ENCODE peak calls at places on chromosomes 7 and 10, in seven cellular contexts. Q is T follicular helper cell, H is NCI-H1092 treated with DMSO at 0.1 percent for 48 hours, W is RCC 7860, O is M059J, T is uterus, D is substantia nigra. V is an unnamed sample.

GRCh38 chr10:81219758-81220157 is 655.2 kb upstream of the NRG3 start:
- DNase-seq in Q (no peak), H (no peak), W (no peak), O (no peak), T (no peak), D (no peak), V (no peak)

GRCh38 chr7:83468251-83468739 is 180.6 kb downstream of the SEMA3E start:
- DNase-seq in Q (no peak), H (peak), W (peak), O (peak), T (peak), D (peak), V (peak)

GRCh38 chr7:27866828-27867227 is 126.9 kb downstream of the TAX1BP1 start:
- DNase-seq in Q (no peak), H (no peak), W (no peak), O (no peak), T (no peak), D (no peak), V (no peak)

GRCh38 chr10:93075369-93076221 is 1.9 kb downstream of the CYP26A1 start:
- DNase-seq in Q (no peak), H (no peak), W (no peak), O (no peak), T (no peak), D (no peak), V (no peak)

GRCh38 chr10:5283305-5284158 is 81.2 kb upstream of the UCN3 start:
- DNase-seq in Q (peak), H (peak), W (no peak), O (peak), T (peak), D (peak), V (peak)

GRCh38 chr10:94496010-94496409 is 49.6 kb upstream of the HELLS start:
- DNase-seq in Q (no peak), H (no peak), W (no peak), O (no peak), T (no peak), D (no peak), V (no peak)

GRCh38 chr7:137439829-137440433 is 96.4 kb upstream of the PTN start:
- DNase-seq in Q (no peak), H (no peak), W (no peak), O (no peak), T (no peak), D (no peak), V (no peak)

GRCh38 chr7:141262101-141262819 is 188.4 kb downstream of the TMEM178B start:
- DNase-seq in Q (no peak), H (no peak), W (no peak), O (no peak), T (no peak), D (no peak), V (no peak)

GRCh38 chr7:2018786-2019692 is 213.7 kb downstream of the MAD1L1 start:
- DNase-seq in Q (no peak), H (no peak), W (no peak), O (peak), T (peak), D (no peak), V (peak)

GRCh38 chr7:92075455-92076158 is 58.7 kb downstream of the CYP51A1 start:
- DNase-seq in Q (no peak), H (no peak), W (no peak), O (no peak), T (no peak), D (no peak), V (no peak)

GRCh38 chr7:101717986-101718746 is 89.1 kb upstream of the MYL10 start:
- DNase-seq in Q (no peak), H (no peak), W (peak), O (peak), T (no peak), D (no peak), V (peak)

GRCh38 chr7:26162431-26162830 is 10.4 kb downstream of the NFE2L3 start:
- DNase-seq in Q (no peak), H (no peak), W (no peak), O (no peak), T (no peak), D (no peak), V (no peak)

GRCh38 chr7:45220846-45221245 is 63.3 kb downstream of the RAMP3 start:
- DNase-seq in Q (no peak), H (no peak), W (no peak), O (no peak), T (no peak), D (no peak), V (no peak)

GRCh38 chr10:111801841-111802240 is 381.7 kb downstream of the GPAM start:
- DNase-seq in Q (no peak), H (no peak), W (no peak), O (no peak), T (no peak), D (no peak), V (no peak)